ENCODE peak calls at places on chromosomes 6 and 20, in eight cellular contexts. One of them, this sample, is unnamed.

GRCh38 chr20:21554985-21555384 is 41.1 kb upstream of the NKX2-2 start:
- DNase-seq in effector memory CD4-positive, alpha-beta T cell: no peak
- DNase-seq in osteocyte: no peak
- DNase-seq in activated T-cell treated with anti-CD3 and anti-CD28 coated beads for 1 hour: no peak
- DNase-seq in OCI-LY7: no peak
- DNase-seq in T-helper 1 cell: no peak
- DNase-seq in HL-60: no peak
- DNase-seq in Right ventricle myocardium inferior: no peak
- DNase-seq in this sample: no peak

GRCh38 chr20:38230957-38231785 is 29.4 kb downstream of the KIAA1755 start:
- DNase-seq in effector memory CD4-positive, alpha-beta T cell: no peak
- DNase-seq in osteocyte: no peak
- DNase-seq in activated T-cell treated with anti-CD3 and anti-CD28 coated beads for 1 hour: no peak
- DNase-seq in OCI-LY7: no peak
- DNase-seq in T-helper 1 cell: no peak
- DNase-seq in HL-60: no peak
- DNase-seq in Right ventricle myocardium inferior: no peak
- DNase-seq in this sample: no peak

GRCh38 chr6:131451330-131452195 is 121.5 kb upstream of the ARG1 start:
- DNase-seq in effector memory CD4-positive, alpha-beta T cell: no peak
- DNase-seq in osteocyte: no peak
- DNase-seq in activated T-cell treated with anti-CD3 and anti-CD28 coated beads for 1 hour: no peak
- DNase-seq in OCI-LY7: no peak
- DNase-seq in T-helper 1 cell: no peak
- DNase-seq in HL-60: no peak
- DNase-seq in Right ventricle myocardium inferior: no peak
- DNase-seq in this sample: no peak

GRCh38 chr6:119207973-119208725 is 129.7 kb upstream of the FAM184A start:
- DNase-seq in effector memory CD4-positive, alpha-beta T cell: no peak
- DNase-seq in osteocyte: no peak
- DNase-seq in activated T-cell treated with anti-CD3 and anti-CD28 coated beads for 1 hour: no peak
- DNase-seq in OCI-LY7: no peak
- DNase-seq in T-helper 1 cell: no peak
- DNase-seq in HL-60: no peak
- DNase-seq in Right ventricle myocardium inferior: no peak
- DNase-seq in this sample: no peak

GRCh38 chr6:327538-328183 is 35.4 kb downstream of the DUSP22 start:
- DNase-seq in effector memory CD4-positive, alpha-beta T cell: no peak
- DNase-seq in osteocyte: no peak
- DNase-seq in activated T-cell treated with anti-CD3 and anti-CD28 coated beads for 1 hour: no peak
- DNase-seq in OCI-LY7: no peak
- DNase-seq in T-helper 1 cell: no peak
- DNase-seq in HL-60: no peak
- DNase-seq in Right ventricle myocardium inferior: peak; percentile 50
- DNase-seq in this sample: no peak

GRCh38 chr20:41000628-41001027 is 28.0 kb upstream of the TOP1 start:
- DNase-seq in effector memory CD4-positive, alpha-beta T cell: no peak
- DNase-seq in osteocyte: no peak
- DNase-seq in activated T-cell treated with anti-CD3 and anti-CD28 coated beads for 1 hour: no peak
- DNase-seq in OCI-LY7: no peak
- DNase-seq in T-helper 1 cell: no peak
- DNase-seq in HL-60: no peak
- DNase-seq in Right ventricle myocardium inferior: no peak
- DNase-seq in this sample: no peak

GRCh38 chr20:45450097-45450818 is 19.3 kb upstream of the WFDC2 start:
- DNase-seq in effector memory CD4-positive, alpha-beta T cell: no peak
- DNase-seq in osteocyte: no peak
- DNase-seq in activated T-cell treated with anti-CD3 and anti-CD28 coated beads for 1 hour: no peak
- DNase-seq in OCI-LY7: peak; percentile 79
- DNase-seq in T-helper 1 cell: no peak
- DNase-seq in HL-60: peak; percentile 76
- DNase-seq in Right ventricle myocardium inferior: no peak
- DNase-seq in this sample: no peak

GRCh38 chr6:42043787-42044475 is 6.4 kb upstream of the TAF8 start:
- DNase-seq in effector memory CD4-positive, alpha-beta T cell: peak; percentile 80
- DNase-seq in osteocyte: peak; percentile 95
- DNase-seq in activated T-cell treated with anti-CD3 and anti-CD28 coated beads for 1 hour: peak; percentile 98
- DNase-seq in OCI-LY7: peak; percentile 90
- DNase-seq in T-helper 1 cell: peak; percentile 83
- DNase-seq in HL-60: peak; percentile 65
- DNase-seq in Right ventricle myocardium inferior: peak; percentile 90
- DNase-seq in this sample: peak; percentile 95

GRCh38 chr6:88612631-88613030 is 350.8 kb downstream of the RNGTT start:
- DNase-seq in effector memory CD4-positive, alpha-beta T cell: no peak
- DNase-seq in osteocyte: no peak
- DNase-seq in activated T-cell treated with anti-CD3 and anti-CD28 coated beads for 1 hour: no peak
- DNase-seq in OCI-LY7: peak; percentile 98
- DNase-seq in T-helper 1 cell: no peak
- DNase-seq in HL-60: no peak
- DNase-seq in Right ventricle myocardium inferior: no peak
- DNase-seq in this sample: no peak

GRCh38 chr6:83155794-83156193 is 37.3 kb downstream of the PGM3 start:
- DNase-seq in effector memory CD4-positive, alpha-beta T cell: no peak
- DNase-seq in osteocyte: no peak
- DNase-seq in activated T-cell treated with anti-CD3 and anti-CD28 coated beads for 1 hour: no peak
- DNase-seq in OCI-LY7: no peak
- DNase-seq in T-helper 1 cell: no peak
- DNase-seq in HL-60: no peak
- DNase-seq in Right ventricle myocardium inferior: no peak
- DNase-seq in this sample: no peak

GRCh38 chr6:118903134-118903533 is 9.2 kb downstream of the ASF1A start:
- DNase-seq in effector memory CD4-positive, alpha-beta T cell: no peak
- DNase-seq in osteocyte: no peak
- DNase-seq in activated T-cell treated with anti-CD3 and anti-CD28 coated beads for 1 hour: no peak
- DNase-seq in OCI-LY7: no peak
- DNase-seq in T-helper 1 cell: no peak
- DNase-seq in HL-60: no peak
- DNase-seq in Right ventricle myocardium inferior: no peak
- DNase-seq in this sample: no peak

GRCh38 chr20:62141397-62142251 is 1.6 kb downstream of the PSMA7 start:
- DNase-seq in effector memory CD4-positive, alpha-beta T cell: peak; percentile 9
- DNase-seq in osteocyte: no peak
- DNase-seq in activated T-cell treated with anti-CD3 and anti-CD28 coated beads for 1 hour: no peak
- DNase-seq in OCI-LY7: peak; percentile 38
- DNase-seq in T-helper 1 cell: no peak
- DNase-seq in HL-60: peak; percentile 55
- DNase-seq in Right ventricle myocardium inferior: peak; percentile 64
- DNase-seq in this sample: peak; percentile 40

GRCh38 chr6:137271245-137272183 is 52.3 kb upstream of the IFNGR1 start:
- DNase-seq in effector memory CD4-positive, alpha-beta T cell: no peak
- DNase-seq in osteocyte: no peak
- DNase-seq in activated T-cell treated with anti-CD3 and anti-CD28 coated beads for 1 hour: no peak
- DNase-seq in OCI-LY7: peak; percentile 66
- DNase-seq in T-helper 1 cell: no peak
- DNase-seq in HL-60: no peak
- DNase-seq in Right ventricle myocardium inferior: no peak
- DNase-seq in this sample: no peak

GRCh38 chr6:12538881-12539357 is 177.6 kb upstream of the PHACTR1 start:
- DNase-seq in effector memory CD4-positive, alpha-beta T cell: no peak
- DNase-seq in osteocyte: no peak
- DNase-seq in activated T-cell treated with anti-CD3 and anti-CD28 coated beads for 1 hour: no peak
- DNase-seq in OCI-LY7: no peak
- DNase-seq in T-helper 1 cell: no peak
- DNase-seq in HL-60: no peak
- DNase-seq in Right ventricle myocardium inferior: peak; percentile 65
- DNase-seq in this sample: no peak

GRCh38 chr6:43923376-43924221 is 153.6 kb downstream of the VEGFA start:
- DNase-seq in effector memory CD4-positive, alpha-beta T cell: no peak
- DNase-seq in osteocyte: no peak
- DNase-seq in activated T-cell treated with anti-CD3 and anti-CD28 coated beads for 1 hour: no peak
- DNase-seq in OCI-LY7: no peak
- DNase-seq in T-helper 1 cell: no peak
- DNase-seq in HL-60: no peak
- DNase-seq in Right ventricle myocardium inferior: no peak
- DNase-seq in this sample: no peak

GRCh38 chr6:39268721-39269120 is 39.4 kb upstream of the KCNK5 start:
- DNase-seq in effector memory CD4-positive, alpha-beta T cell: no peak
- DNase-seq in osteocyte: no peak
- DNase-seq in activated T-cell treated with anti-CD3 and anti-CD28 coated beads for 1 hour: no peak
- DNase-seq in OCI-LY7: no peak
- DNase-seq in T-helper 1 cell: no peak
- DNase-seq in HL-60: no peak
- DNase-seq in Right ventricle myocardium inferior: no peak
- DNase-seq in this sample: no peak

GRCh38 chr6:55794136-55794812 is 81.1 kb downstream of the BMP5 start:
- DNase-seq in effector memory CD4-positive, alpha-beta T cell: no peak
- DNase-seq in osteocyte: no peak
- DNase-seq in activated T-cell treated with anti-CD3 and anti-CD28 coated beads for 1 hour: no peak
- DNase-seq in OCI-LY7: no peak
- DNase-seq in T-helper 1 cell: no peak
- DNase-seq in HL-60: no peak
- DNase-seq in Right ventricle myocardium inferior: no peak
- DNase-seq in this sample: no peak

GRCh38 chr20:11891827-11892521 is 25.7 kb upstream of the BTBD3 start:
- DNase-seq in effector memory CD4-positive, alpha-beta T cell: no peak
- DNase-seq in osteocyte: no peak
- DNase-seq in activated T-cell treated with anti-CD3 and anti-CD28 coated beads for 1 hour: no peak
- DNase-seq in OCI-LY7: no peak
- DNase-seq in T-helper 1 cell: no peak
- DNase-seq in HL-60: peak; percentile 57
- DNase-seq in Right ventricle myocardium inferior: peak; percentile 71
- DNase-seq in this sample: peak; percentile 34

GRCh38 chr20:45392733-45393132 is 14.6 kb upstream of the TP53TG5 start:
- DNase-seq in effector memory CD4-positive, alpha-beta T cell: no peak
- DNase-seq in osteocyte: no peak
- DNase-seq in activated T-cell treated with anti-CD3 and anti-CD28 coated beads for 1 hour: no peak
- DNase-seq in OCI-LY7: no peak
- DNase-seq in T-helper 1 cell: no peak
- DNase-seq in HL-60: no peak
- DNase-seq in Right ventricle myocardium inferior: no peak
- DNase-seq in this sample: no peak

GRCh38 chr6:108097882-108098281 is 23.3 kb upstream of the OSTM1 start:
- DNase-seq in effector memory CD4-positive, alpha-beta T cell: no peak
- DNase-seq in osteocyte: no peak
- DNase-seq in activated T-cell treated with anti-CD3 and anti-CD28 coated beads for 1 hour: no peak
- DNase-seq in OCI-LY7: no peak
- DNase-seq in T-helper 1 cell: no peak
- DNase-seq in HL-60: no peak
- DNase-seq in Right ventricle myocardium inferior: no peak
- DNase-seq in this sample: no peak

GRCh38 chr20:46087161-46087560 is 2.6 kb downstream of the NCOA5 start:
- DNase-seq in effector memory CD4-positive, alpha-beta T cell: no peak
- DNase-seq in osteocyte: no peak
- DNase-seq in activated T-cell treated with anti-CD3 and anti-CD28 coated beads for 1 hour: no peak
- DNase-seq in OCI-LY7: peak; percentile 36
- DNase-seq in T-helper 1 cell: no peak
- DNase-seq in HL-60: no peak
- DNase-seq in Right ventricle myocardium inferior: no peak
- DNase-seq in this sample: no peak

GRCh38 chr6:43809417-43810305 is 39.6 kb downstream of the VEGFA start:
- DNase-seq in effector memory CD4-positive, alpha-beta T cell: no peak
- DNase-seq in osteocyte: no peak
- DNase-seq in activated T-cell treated with anti-CD3 and anti-CD28 coated beads for 1 hour: no peak
- DNase-seq in OCI-LY7: peak; percentile 8
- DNase-seq in T-helper 1 cell: no peak
- DNase-seq in HL-60: no peak
- DNase-seq in Right ventricle myocardium inferior: no peak
- DNase-seq in this sample: no peak

GRCh38 chr6:80959034-80959433 is 793.4 kb downstream of the TENT5A start:
- DNase-seq in effector memory CD4-positive, alpha-beta T cell: no peak
- DNase-seq in osteocyte: no peak
- DNase-seq in activated T-cell treated with anti-CD3 and anti-CD28 coated beads for 1 hour: no peak
- DNase-seq in OCI-LY7: no peak
- DNase-seq in T-helper 1 cell: no peak
- DNase-seq in HL-60: no peak
- DNase-seq in Right ventricle myocardium inferior: no peak
- DNase-seq in this sample: no peak

GRCh38 chr6:166305562-166306117 is 2.6 kb downstream of the PRR18 start:
- DNase-seq in effector memory CD4-positive, alpha-beta T cell: no peak
- DNase-seq in osteocyte: no peak
- DNase-seq in activated T-cell treated with anti-CD3 and anti-CD28 coated beads for 1 hour: no peak
- DNase-seq in OCI-LY7: no peak
- DNase-seq in T-helper 1 cell: no peak
- DNase-seq in HL-60: no peak
- DNase-seq in Right ventricle myocardium inferior: no peak
- DNase-seq in this sample: no peak

GRCh38 chr6:102813489-102814275 is 1420.2 kb downstream of the GRIK2 start:
- DNase-seq in effector memory CD4-positive, alpha-beta T cell: no peak
- DNase-seq in osteocyte: no peak
- DNase-seq in activated T-cell treated with anti-CD3 and anti-CD28 coated beads for 1 hour: no peak
- DNase-seq in OCI-LY7: no peak
- DNase-seq in T-helper 1 cell: no peak
- DNase-seq in HL-60: no peak
- DNase-seq in Right ventricle myocardium inferior: no peak
- DNase-seq in this sample: no peak

This sample was measured in naive thymus-derived CD8-positive, alpha-beta T cell.